ENCODE peak calls at places on chromosomes 7 and 10, in nine cellular contexts. B, D, L, Y, Q, Z, U, O and V are unnamed samples.

GRCh38 chr7:148296994-148297644 is 293.4 kb upstream of the C7orf33 start:
- DNase-seq in B (no peak), D (no peak), L (no peak), Y (no peak), Q (no peak), Z (no peak), U (no peak), O (no peak), V (no peak)

GRCh38 chr7:42104231-42104630 is 132.8 kb downstream of the GLI3 start:
- DNase-seq in B (no peak), D (no peak), L (no peak), Y (no peak), Q (no peak), Z (no peak), U (no peak), O (no peak), V (no peak)

GRCh38 chr10:119786117-119786769 is 60.4 kb downstream of the INPP5F start:
- DNase-seq in B (no peak), D (no peak), L (no peak), Y (no peak), Q (no peak), Z (no peak), U (no peak), O (no peak), V (no peak)

GRCh38 chr7:117068511-117069155 is 115.3 kb downstream of the ST7 start:
- DNase-seq in B (no peak), D (peak; percentile 90), L (no peak), Y (peak; percentile 40), Q (no peak), Z (no peak), U (peak; percentile 46), O (peak; percentile 66), V (peak; percentile 34)

GRCh38 chr7:140039071-140039470 is 23.7 kb downstream of the PARP12 start:
- DNase-seq in B (no peak), D (no peak), L (no peak), Y (peak; percentile 77), Q (no peak), Z (no peak), U (no peak), O (no peak), V (no peak)

GRCh38 chr7:103983201-103983977 is 6.1 kb downstream of the RELN start:
- DNase-seq in B (no peak), D (no peak), L (no peak), Y (no peak), Q (no peak), Z (no peak), U (no peak), O (no peak), V (no peak)

GRCh38 chr10:5659702-5660528 is 6.5 kb downstream of the ASB13 start:
- DNase-seq in B (no peak), D (no peak), L (no peak), Y (peak; percentile 13), Q (no peak), Z (peak; percentile 36), U (no peak), O (no peak), V (no peak)

GRCh38 chr10:17217661-17218306 is 10.3 kb upstream of the VIM start:
- DNase-seq in B (no peak), D (no peak), L (no peak), Y (no peak), Q (no peak), Z (no peak), U (no peak), O (no peak), V (no peak)

GRCh38 chr10:63976538-63976937 is 455.3 kb downstream of the REEP3 start:
- DNase-seq in B (no peak), D (peak; percentile 21), L (peak; percentile 14), Y (peak; percentile 66), Q (no peak), Z (peak; percentile 82), U (peak; percentile 38), O (no peak), V (no peak)

GRCh38 chr10:22611425-22612111 is 102.8 kb downstream of the PIP4K2A start:
- DNase-seq in B (peak; percentile 38), D (no peak), L (no peak), Y (no peak), Q (no peak), Z (no peak), U (no peak), O (no peak), V (no peak)

GRCh38 chr7:129163875-129164544 is 19.5 kb downstream of the TSPAN33 start:
- DNase-seq in B (no peak), D (peak; percentile 57), L (no peak), Y (peak; percentile 79), Q (no peak), Z (no peak), U (peak; percentile 18), O (no peak), V (peak; percentile 68)

GRCh38 chr10:23994459-23995046 is 214.4 kb upstream of the KIAA1217 start:
- DNase-seq in B (no peak), D (peak; percentile 26), L (peak; percentile 20), Y (peak; percentile 64), Q (peak; percentile 82), Z (peak; percentile 88), U (peak; percentile 2), O (no peak), V (peak; percentile 7)

GRCh38 chr10:119030421-119031250 is 1.1 kb downstream of the NANOS1 start:
- DNase-seq in B (peak; percentile 28), D (peak; percentile 62), L (peak; percentile 39), Y (peak; percentile 54), Q (no peak), Z (peak; percentile 64), U (peak; percentile 66), O (no peak), V (no peak)

GRCh38 chr7:5425507-5426225 is 2.0 kb upstream of the TNRC18 start:
- DNase-seq in B (no peak), D (peak; percentile 92), L (peak; percentile 70), Y (peak; percentile 90), Q (peak; percentile 87), Z (peak; percentile 94), U (peak; percentile 95), O (peak; percentile 66), V (peak; percentile 92)

GRCh38 chr7:2624293-2624881 is 7.4 kb upstream of the TTYH3 start:
- DNase-seq in B (no peak), D (no peak), L (no peak), Y (no peak), Q (no peak), Z (no peak), U (no peak), O (no peak), V (no peak)

GRCh38 chr7:109752068-109752467 is 1182.4 kb downstream of the DNAJB9 start:
- DNase-seq in B (no peak), D (no peak), L (no peak), Y (no peak), Q (no peak), Z (no peak), U (no peak), O (no peak), V (no peak)

GRCh38 chr10:102225646-102226541 is at the start of gene ELOVL3:
- DNase-seq in B (peak; percentile 69), D (no peak), L (peak; percentile 90), Y (peak; percentile 97), Q (peak; percentile 97), Z (peak; percentile 97), U (peak; percentile 78), O (no peak), V (no peak)

GRCh38 chr7:119545118-119545517 is 727.9 kb upstream of the KCND2 start:
- DNase-seq in B (no peak), D (no peak), L (no peak), Y (peak; percentile 47), Q (no peak), Z (no peak), U (no peak), O (no peak), V (no peak)

GRCh38 chr10:76333331-76333730 is 901.9 kb downstream of the LRMDA start:
- DNase-seq in B (no peak), D (peak; percentile 94), L (no peak), Y (no peak), Q (no peak), Z (no peak), U (no peak), O (no peak), V (peak; percentile 84)

GRCh38 chr10:80202934-80203834 is 2.2 kb downstream of the ANXA11 start:
- DNase-seq in B (peak; percentile 48), D (peak; percentile 67), L (no peak), Y (peak; percentile 75), Q (no peak), Z (peak; percentile 74), U (peak; percentile 21), O (peak; percentile 54), V (peak; percentile 45)

GRCh38 chr10:125003146-125003900 is 61.4 kb downstream of the ZRANB1 start:
- DNase-seq in B (no peak), D (no peak), L (no peak), Y (no peak), Q (peak; percentile 70), Z (no peak), U (no peak), O (no peak), V (no peak)

GRCh38 chr7:67803789-67804188 is 807.2 kb downstream of the TYW1 start:
- DNase-seq in B (no peak), D (no peak), L (no peak), Y (no peak), Q (no peak), Z (no peak), U (no peak), O (no peak), V (no peak)

GRCh38 chr7:30412810-30413504 is 65.6 kb downstream of the NOD1 start:
- DNase-seq in B (no peak), D (peak; percentile 39), L (no peak), Y (peak; percentile 93), Q (no peak), Z (peak; percentile 56), U (no peak), O (no peak), V (peak; percentile 20)

GRCh38 chr7:40598915-40599314 is 464.1 kb downstream of the SUGCT start:
- DNase-seq in B (no peak), D (no peak), L (no peak), Y (no peak), Q (no peak), Z (no peak), U (no peak), O (no peak), V (no peak)